ENCODE peak calls at places on chromosomes 5 and 9, in ten cellular contexts. One of them, this sample, is unnamed.

GRCh38 chr5:126544087-126544740 is 50.8 kb downstream of the ALDH7A1 start:
- DNase-seq in AG04449: no peak
- DNase-seq in Caco-2: peak
- DNase-seq in cardiac fibroblast: peak
- DNase-seq in WTC11: peak
- DNase-seq in AG10803: peak
- DNase-seq in nephron progenitor cell: peak
- DNase-seq in Calu3: peak
- DNase-seq in ovary: no peak
- DNase-seq in esophagus muscularis mucosa: no peak
- DNase-seq in this sample: no peak

GRCh38 chr5:16528382-16528849 is 62.8 kb upstream of the ZNF622 start:
- DNase-seq in esophagus muscularis mucosa: no peak
- DNase-seq in cardiac fibroblast: no peak
- DNase-seq in nephron progenitor cell: no peak
- DNase-seq in ovary: no peak
- DNase-seq in WTC11: no peak
- DNase-seq in Caco-2: no peak
- DNase-seq in AG04449: no peak
- DNase-seq in Calu3: no peak
- DNase-seq in AG10803: no peak
- DNase-seq in this sample: no peak

GRCh38 chr5:111859031-111859430 is 102.0 kb upstream of the NREP start:
- DNase-seq in AG10803: peak
- DNase-seq in nephron progenitor cell: no peak
- DNase-seq in WTC11: no peak
- DNase-seq in esophagus muscularis mucosa: no peak
- DNase-seq in cardiac fibroblast: peak
- DNase-seq in ovary: no peak
- DNase-seq in Calu3: no peak
- DNase-seq in AG04449: no peak
- DNase-seq in Caco-2: no peak
- DNase-seq in this sample: no peak

GRCh38 chr5:150271296-150271692 is 18.3 kb downstream of the CAMK2A start:
- DNase-seq in ovary: no peak
- DNase-seq in esophagus muscularis mucosa: no peak
- DNase-seq in WTC11: no peak
- DNase-seq in nephron progenitor cell: no peak
- DNase-seq in Calu3: no peak
- DNase-seq in AG10803: no peak
- DNase-seq in cardiac fibroblast: no peak
- DNase-seq in Caco-2: no peak
- DNase-seq in AG04449: no peak
- DNase-seq in this sample: no peak

GRCh38 chr9:26292943-26293342 is 599.7 kb downstream of the CAAP1 start:
- DNase-seq in nephron progenitor cell: no peak
- DNase-seq in AG04449: no peak
- DNase-seq in Calu3: no peak
- DNase-seq in Caco-2: no peak
- DNase-seq in AG10803: peak
- DNase-seq in cardiac fibroblast: peak
- DNase-seq in ovary: no peak
- DNase-seq in WTC11: no peak
- DNase-seq in esophagus muscularis mucosa: no peak
- DNase-seq in this sample: no peak

GRCh38 chr9:535356-535755 is 306.1 kb upstream of the DMRT1 start:
- DNase-seq in Caco-2: no peak
- DNase-seq in Calu3: no peak
- DNase-seq in AG10803: no peak
- DNase-seq in AG04449: no peak
- DNase-seq in nephron progenitor cell: no peak
- DNase-seq in WTC11: no peak
- DNase-seq in ovary: no peak
- DNase-seq in esophagus muscularis mucosa: no peak
- DNase-seq in cardiac fibroblast: no peak
- DNase-seq in this sample: no peak

GRCh38 chr5:144093400-144093799 is 77.1 kb downstream of the YIPF5 start:
- DNase-seq in nephron progenitor cell: no peak
- DNase-seq in AG04449: no peak
- DNase-seq in Caco-2: no peak
- DNase-seq in AG10803: no peak
- DNase-seq in cardiac fibroblast: no peak
- DNase-seq in ovary: no peak
- DNase-seq in esophagus muscularis mucosa: no peak
- DNase-seq in WTC11: no peak
- DNase-seq in Calu3: no peak
- DNase-seq in this sample: no peak

GRCh38 chr5:53333160-53333559 is 147.3 kb upstream of the FST start:
- DNase-seq in AG10803: peak
- DNase-seq in ovary: no peak
- DNase-seq in esophagus muscularis mucosa: no peak
- DNase-seq in cardiac fibroblast: peak
- DNase-seq in nephron progenitor cell: no peak
- DNase-seq in WTC11: no peak
- DNase-seq in AG04449: peak
- DNase-seq in Caco-2: no peak
- DNase-seq in Calu3: no peak
- DNase-seq in this sample: no peak

GRCh38 chr9:115653231-115653630 is 500.4 kb upstream of the PAPPA start:
- DNase-seq in Calu3: no peak
- DNase-seq in esophagus muscularis mucosa: no peak
- DNase-seq in AG04449: no peak
- DNase-seq in ovary: no peak
- DNase-seq in AG10803: peak
- DNase-seq in nephron progenitor cell: no peak
- DNase-seq in WTC11: no peak
- DNase-seq in cardiac fibroblast: peak
- DNase-seq in Caco-2: no peak
- DNase-seq in this sample: no peak

GRCh38 chr9:115651456-115651855 is 502.1 kb upstream of the PAPPA start:
- DNase-seq in AG10803: peak
- DNase-seq in cardiac fibroblast: peak
- DNase-seq in Calu3: no peak
- DNase-seq in ovary: no peak
- DNase-seq in nephron progenitor cell: no peak
- DNase-seq in Caco-2: no peak
- DNase-seq in AG04449: no peak
- DNase-seq in WTC11: no peak
- DNase-seq in esophagus muscularis mucosa: no peak
- DNase-seq in this sample: no peak

GRCh38 chr9:115650768-115651167 is 502.8 kb upstream of the PAPPA start:
- DNase-seq in WTC11: no peak
- DNase-seq in AG10803: peak
- DNase-seq in Caco-2: no peak
- DNase-seq in nephron progenitor cell: no peak
- DNase-seq in ovary: no peak
- DNase-seq in Calu3: no peak
- DNase-seq in cardiac fibroblast: peak
- DNase-seq in AG04449: peak
- DNase-seq in esophagus muscularis mucosa: no peak
- DNase-seq in this sample: no peak

GRCh38 chr9:115643948-115644727 is 509.5 kb upstream of the PAPPA start:
- DNase-seq in esophagus muscularis mucosa: no peak
- DNase-seq in Caco-2: no peak
- DNase-seq in ovary: no peak
- DNase-seq in Calu3: no peak
- DNase-seq in WTC11: no peak
- DNase-seq in AG10803: no peak
- DNase-seq in AG04449: no peak
- DNase-seq in nephron progenitor cell: no peak
- DNase-seq in cardiac fibroblast: peak
- DNase-seq in this sample: no peak

GRCh38 chr9:115649991-115650472 is 503.6 kb upstream of the PAPPA start:
- DNase-seq in cardiac fibroblast: peak
- DNase-seq in Calu3: no peak
- DNase-seq in nephron progenitor cell: no peak
- DNase-seq in WTC11: no peak
- DNase-seq in AG04449: peak
- DNase-seq in esophagus muscularis mucosa: peak
- DNase-seq in ovary: no peak
- DNase-seq in Caco-2: no peak
- DNase-seq in AG10803: peak
- DNase-seq in this sample: peak
- TF ChIP-seq CTCF in cardiac fibroblast: no peak
- TF ChIP-seq CTCF in Calu3: no peak
- TF ChIP-seq CTCF in nephron progenitor cell: no peak
- TF ChIP-seq CTCF in WTC11: no peak
- TF ChIP-seq CTCF in AG04449: no peak
- TF ChIP-seq CTCF in esophagus muscularis mucosa: no peak
- TF ChIP-seq CTCF in ovary: no peak
- TF ChIP-seq CTCF in Caco-2: no peak
- TF ChIP-seq CTCF in AG10803: no peak
- TF ChIP-seq CTCF in this sample: no peak

DNA sequence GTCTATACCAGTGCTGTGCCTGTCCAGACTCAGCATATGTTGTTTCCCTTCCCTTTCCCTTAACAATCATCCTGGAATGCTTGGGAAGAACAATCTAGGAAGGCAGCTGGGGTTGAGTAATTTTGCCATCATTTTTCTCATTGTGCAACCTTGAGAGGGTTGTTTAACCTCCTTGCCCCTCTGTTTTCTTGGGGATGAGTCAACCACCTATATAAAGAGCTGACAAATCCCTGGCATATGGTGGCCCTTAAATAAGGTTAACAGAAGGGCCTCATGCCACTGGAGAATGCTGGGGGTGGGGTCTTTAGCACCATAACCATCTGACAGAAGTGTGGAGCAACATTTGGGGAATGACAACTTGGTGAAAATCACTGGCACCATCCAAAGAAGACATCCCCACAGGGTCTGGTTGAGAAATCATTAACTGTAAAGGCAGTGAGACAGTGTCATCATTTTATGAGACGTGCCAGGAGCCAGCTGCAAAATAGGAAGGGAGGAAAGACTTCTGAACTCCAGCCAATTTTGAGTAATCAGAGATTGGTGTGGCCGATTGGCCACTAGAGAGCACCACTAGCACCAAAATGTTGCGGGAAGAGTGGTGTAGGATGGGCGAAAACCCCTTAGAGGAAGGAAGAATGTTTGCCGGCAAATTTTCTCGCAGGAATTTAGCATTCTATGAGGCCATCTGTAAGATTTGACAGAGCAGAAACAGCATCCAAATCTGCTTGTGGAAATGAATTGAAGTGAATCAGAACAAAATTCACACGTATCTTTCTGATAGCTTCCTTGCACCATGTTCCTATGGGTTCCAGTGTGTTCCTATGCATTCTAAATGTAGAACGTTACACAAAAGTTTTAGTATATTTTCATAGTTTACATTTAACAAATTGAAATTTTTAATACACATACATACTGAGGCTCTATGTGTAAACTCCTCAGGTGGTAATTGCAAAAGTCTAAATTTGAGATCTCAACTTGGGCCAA is 113.8 kb downstream of the MSX2 start:
- DNase-seq in WTC11: peak
- DNase-seq in AG10803: peak
- DNase-seq in ovary: no peak
- DNase-seq in Caco-2: no peak
- DNase-seq in esophagus muscularis mucosa: peak
- DNase-seq in AG04449: peak
- DNase-seq in cardiac fibroblast: peak
- DNase-seq in nephron progenitor cell: no peak
- DNase-seq in Calu3: no peak
- DNase-seq in this sample: no peak
- TF ChIP-seq CTCF in WTC11: peak
- TF ChIP-seq CTCF in AG10803: peak
- TF ChIP-seq CTCF in ovary: no peak
- TF ChIP-seq CTCF in Caco-2: no peak
- TF ChIP-seq CTCF in esophagus muscularis mucosa: peak
- TF ChIP-seq CTCF in AG04449: no peak
- TF ChIP-seq CTCF in cardiac fibroblast: no peak
- TF ChIP-seq CTCF in nephron progenitor cell: peak
- TF ChIP-seq CTCF in Calu3: no peak
- TF ChIP-seq CTCF in this sample: no peak

GRCh38 chr9:76644171-76644570 is 120.1 kb upstream of the PCA3 start:
- DNase-seq in WTC11: no peak
- DNase-seq in nephron progenitor cell: no peak
- DNase-seq in Calu3: no peak
- DNase-seq in esophagus muscularis mucosa: no peak
- DNase-seq in ovary: no peak
- DNase-seq in cardiac fibroblast: no peak
- DNase-seq in AG10803: no peak
- DNase-seq in AG04449: no peak
- DNase-seq in Caco-2: no peak
- DNase-seq in this sample: no peak

GRCh38 chr9:76642701-76643209 is 121.5 kb upstream of the PCA3 start:
- DNase-seq in AG04449: no peak
- DNase-seq in Calu3: no peak
- DNase-seq in WTC11: no peak
- DNase-seq in Caco-2: no peak
- DNase-seq in ovary: no peak
- DNase-seq in nephron progenitor cell: no peak
- DNase-seq in cardiac fibroblast: no peak
- DNase-seq in esophagus muscularis mucosa: no peak
- DNase-seq in AG10803: no peak
- DNase-seq in this sample: no peak

GRCh38 chr9:76643399-76644117 is 120.7 kb upstream of the PCA3 start:
- DNase-seq in WTC11: peak
- DNase-seq in Calu3: no peak
- DNase-seq in esophagus muscularis mucosa: no peak
- DNase-seq in ovary: no peak
- DNase-seq in AG04449: no peak
- DNase-seq in cardiac fibroblast: no peak
- DNase-seq in Caco-2: no peak
- DNase-seq in nephron progenitor cell: no peak
- DNase-seq in AG10803: no peak
- DNase-seq in this sample: no peak

GRCh38 chr9:76644647-76645250 is 119.5 kb upstream of the PCA3 start:
- DNase-seq in AG04449: no peak
- DNase-seq in nephron progenitor cell: no peak
- DNase-seq in Calu3: no peak
- DNase-seq in cardiac fibroblast: no peak
- DNase-seq in Caco-2: no peak
- DNase-seq in ovary: no peak
- DNase-seq in WTC11: no peak
- DNase-seq in esophagus muscularis mucosa: no peak
- DNase-seq in AG10803: no peak
- DNase-seq in this sample: no peak

GRCh38 chr9:76642074-76642473 is 122.2 kb upstream of the PCA3 start:
- DNase-seq in Caco-2: no peak
- DNase-seq in Calu3: no peak
- DNase-seq in AG10803: no peak
- DNase-seq in AG04449: no peak
- DNase-seq in ovary: no peak
- DNase-seq in cardiac fibroblast: no peak
- DNase-seq in esophagus muscularis mucosa: peak
- DNase-seq in WTC11: no peak
- DNase-seq in nephron progenitor cell: no peak
- DNase-seq in this sample: no peak
- TF ChIP-seq CTCF in Caco-2: no peak
- TF ChIP-seq CTCF in Calu3: no peak
- TF ChIP-seq CTCF in AG10803: no peak
- TF ChIP-seq CTCF in AG04449: no peak
- TF ChIP-seq CTCF in ovary: no peak
- TF ChIP-seq CTCF in cardiac fibroblast: no peak
- TF ChIP-seq CTCF in esophagus muscularis mucosa: no peak
- TF ChIP-seq CTCF in WTC11: no peak
- TF ChIP-seq CTCF in nephron progenitor cell: no peak
- TF ChIP-seq CTCF in this sample: no peak

DNA sequence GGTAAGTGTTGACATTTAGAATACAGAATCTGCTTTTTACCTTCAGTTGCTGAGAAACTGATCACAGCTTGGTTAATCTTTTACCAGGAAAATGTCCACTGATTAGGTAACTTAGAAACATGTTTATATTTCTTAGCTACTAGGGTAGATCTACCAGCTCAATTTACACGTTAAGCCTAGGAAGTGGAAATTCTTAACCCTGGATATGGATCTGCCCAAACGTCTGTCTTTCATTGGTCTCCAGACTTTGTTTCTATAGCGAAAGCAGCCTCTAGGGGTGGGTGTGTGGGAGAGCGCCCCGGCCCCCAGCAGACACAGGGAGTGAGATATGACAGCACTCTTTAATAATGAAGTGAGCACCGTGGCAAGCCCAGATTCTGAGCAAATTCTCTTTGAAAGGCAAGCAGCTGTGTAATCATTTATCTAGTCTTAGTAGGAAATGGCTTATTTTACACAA is 141.6 kb upstream of the ZNF608 start:
- DNase-seq in cardiac fibroblast: no peak
- DNase-seq in esophagus muscularis mucosa: no peak
- DNase-seq in Caco-2: peak
- DNase-seq in WTC11: peak
- DNase-seq in Calu3: peak
- DNase-seq in ovary: no peak
- DNase-seq in nephron progenitor cell: peak
- DNase-seq in AG04449: no peak
- DNase-seq in AG10803: no peak
- DNase-seq in this sample: no peak
- TF ChIP-seq CTCF in cardiac fibroblast: no peak
- TF ChIP-seq CTCF in esophagus muscularis mucosa: no peak
- TF ChIP-seq CTCF in Caco-2: peak
- TF ChIP-seq CTCF in WTC11: no peak
- TF ChIP-seq CTCF in Calu3: no peak
- TF ChIP-seq CTCF in ovary: no peak
- TF ChIP-seq CTCF in nephron progenitor cell: peak
- TF ChIP-seq CTCF in AG04449: no peak
- TF ChIP-seq CTCF in AG10803: no peak
- TF ChIP-seq CTCF in this sample: no peak

This sample was measured in right atrium auricular region.